ENCODE peak calls at places on chromosomes 11 and 22, in eight cellular contexts. O is stimulated activated CD8-positive, alpha-beta memory T cell treated with anti-CD3 and anti-CD28 coated beads, Interleukin-2, amount 100 ng/mL, for 48 hours; Q is EL; D is head of caudate nucleus; L is ACHN; R is HS-27A; U is AML-193; N is chondrocyte. S is an unnamed sample.

GRCh38 chr22:28883917-28884753 is 763 bp downstream of the ZNRF3 start:
- DNase-seq in O (no peak), Q (peak), D (peak), L (peak), R (no peak), U (no peak), N (peak), S (no peak)

GRCh38 chr11:16750417-16750816 is 12.0 kb downstream of the C11orf58 start:
- DNase-seq in O (no peak), Q (no peak), D (no peak), L (no peak), R (no peak), U (no peak), N (no peak), S (no peak)

GRCh38 chr11:36149538-36150242 is 139.5 kb downstream of the COMMD9 start:
- DNase-seq in O (no peak), Q (peak), D (peak), L (peak), R (peak), U (peak), N (no peak), S (peak)

GRCh38 chr11:116691779-116692178 is 81.0 kb downstream of the BUD13 start:
- DNase-seq in O (peak), Q (peak), D (peak), L (peak), R (no peak), U (peak), N (peak), S (peak)

GRCh38 chr11:15159085-15159484 is 44.4 kb downstream of the INSC start:
- DNase-seq in O (no peak), Q (peak), D (no peak), L (peak), R (no peak), U (peak), N (no peak), S (no peak)

GRCh38 chr11:93000511-93001476 is 31.3 kb downstream of the MTNR1B start:
- DNase-seq in O (no peak), Q (peak), D (no peak), L (peak), R (peak), U (no peak), N (no peak), S (no peak)

GRCh38 chr11:133928628-133929059 is 28.1 kb downstream of the IGSF9B start:
- DNase-seq in O (peak), Q (peak), D (no peak), L (no peak), R (no peak), U (peak), N (no peak), S (no peak)

GRCh38 chr22:23790819-23791736 is 4.3 kb downstream of the SMARCB1 start:
- DNase-seq in O (no peak), Q (peak), D (no peak), L (no peak), R (no peak), U (no peak), N (peak), S (no peak)

S was measured in dermis microvascular lymphatic vessel endothelial cell.